ENCODE peak calls at places on chromosomes 2 and 18, in six cellular contexts. J is kidney epithelial cell; M is effector memory CD4-positive, alpha-beta T cell; F is HFFc6; B is activated CD8-positive, alpha-beta memory T cell treated with anti-CD3 and anti-CD28 coated beads for 48 hours; C is astrocyte of the spinal cord. G is an unnamed sample.

GRCh38 chr18:32848836-32849235 is 76.0 kb upstream of the KLHL14 start:
- DNase-seq in C (peak), M (no peak), F (no peak), J (no peak), B (no peak), G (no peak)

GRCh38 chr2:101287303-101287702 is 21.2 kb downstream of the RNF149 start:
- DNase-seq in M (no peak), F (no peak), B (no peak), J (no peak), C (no peak), G (no peak)

GRCh38 chr2:238854246-238854645 is 6.4 kb downstream of the TWIST2 start:
- DNase-seq in B (no peak), C (no peak), F (no peak), M (no peak), J (no peak), G (no peak)

GRCh38 chr2:30231726-30232026 is 342 bp downstream of the LBH start:
- DNase-seq in M (no peak), F (no peak), B (no peak), J (no peak), C (no peak), G (no peak)

GRCh38 chr2:226426292-226426736 is 373.3 kb downstream of the IRS1 start:
- DNase-seq in F (peak), C (peak), J (no peak), M (no peak), B (no peak), G (no peak)

GRCh38 chr2:105330681-105331375 is 1.3 kb upstream of the TGFBRAP1 start:
- DNase-seq in C (no peak), B (no peak), F (no peak), M (no peak), J (no peak), G (no peak)

GRCh38 chr2:45128580-45128997 is 119.3 kb upstream of the SIX2 start:
- DNase-seq in J (peak), B (no peak), C (peak), M (no peak), F (peak), G (no peak)

GRCh38 chr2:240240017-240240416 is 99.6 kb upstream of the OTOS start:
- DNase-seq in C (no peak), B (no peak), J (no peak), M (no peak), F (no peak), G (no peak)

GRCh38 chr2:122451040-122451439 is 695.6 kb downstream of the TSN start:
- DNase-seq in J (no peak), C (peak), B (no peak), M (no peak), F (peak), G (peak)

GRCh38 chr2:76478636-76479035 is 767.9 kb upstream of the GCFC2 start:
- DNase-seq in F (no peak), M (no peak), B (no peak), J (no peak), C (no peak), G (peak)

GRCh38 chr18:27564066-27564465 is 379.0 kb upstream of the CHST9 start:
- DNase-seq in M (no peak), B (no peak), C (no peak), J (no peak), F (no peak), G (no peak)

GRCh38 chr2:63891488-63892030 is 49.9 kb downstream of the UGP2 start:
- DNase-seq in C (no peak), B (no peak), M (no peak), J (no peak), F (no peak), G (no peak)

GRCh38 chr18:69401475-69402218 is 959 bp downstream of the DOK6 start:
- DNase-seq in C (peak), F (no peak), M (no peak), J (no peak), B (no peak), G (peak)

GRCh38 chr18:74346206-74346605 is 30.6 kb downstream of the C18orf63 start:
- DNase-seq in J (no peak), F (no peak), B (no peak), M (no peak), C (no peak), G (no peak)

GRCh38 chr2:43758738-43759137 is 15.1 kb upstream of the DYNC2LI1 start:
- DNase-seq in B (no peak), M (no peak), J (no peak), C (no peak), F (no peak), G (no peak)

GRCh38 chr2:146651361-146651760 is 1193.5 kb upstream of the ACVR2A start:
- DNase-seq in C (no peak), F (peak), J (no peak), M (no peak), B (no peak), G (no peak)

GRCh38 chr2:20675701-20676352 is 8.9 kb downstream of the GDF7 start:
- DNase-seq in C (no peak), B (no peak), J (no peak), F (no peak), M (no peak), G (no peak)

GRCh38 chr18:3012306-3012919 is 531 bp downstream of the LPIN2 start:
- DNase-seq in B (no peak), J (no peak), F (no peak), M (peak), C (peak), G (peak)

GRCh38 chr2:199946836-199947235 is 8.5 kb downstream of the TYW5 start:
- DNase-seq in J (no peak), B (no peak), F (peak), M (no peak), C (no peak), G (no peak)

GRCh38 chr18:7740815-7741214 is 173.7 kb downstream of the PTPRM start:
- DNase-seq in F (no peak), B (no peak), J (no peak), C (peak), M (no peak), G (no peak)

GRCh38 chr2:144475044-144475443 is 44.9 kb downstream of the ZEB2 start:
- DNase-seq in B (no peak), M (no peak), F (no peak), J (no peak), C (no peak), G (no peak)

GRCh38 chr18:24538421-24539264 is 78.2 kb downstream of the HRH4 start:
- DNase-seq in C (no peak), J (no peak), B (no peak), F (no peak), M (no peak), G (no peak)

GRCh38 chr18:6401687-6402086 is 13.0 kb downstream of the L3MBTL4 start:
- DNase-seq in B (no peak), F (no peak), C (no peak), M (no peak), J (no peak), G (no peak)

GRCh38 chr2:16244966-16245320 is 304.6 kb downstream of the MYCN start:
- DNase-seq in B (no peak), F (no peak), J (no peak), C (no peak), M (no peak), G (no peak)

GRCh38 chr18:73691118-73691517 is 456.5 kb downstream of the FBXO15 start:
- DNase-seq in F (peak), B (no peak), M (no peak), C (peak), J (no peak), G (no peak)

GRCh38 chr2:99346218-99346617 is 9.0 kb downstream of the EIF5B start:
- DNase-seq in J (no peak), F (no peak), B (no peak), M (no peak), C (no peak), G (no peak)